ENCODE peak calls at places on chromosomes 2 and 18, in five cellular contexts. One of them, this sample, is unnamed.

GRCh38 chr2:238239552-238239871 is 326 bp downstream of the HES6 start:
- DNase-seq in endothelial cell: peak; percentile 38
- DNase-seq in cerebellum: no peak
- DNase-seq in mesenchymal stem cell: peak; percentile 51
- DNase-seq in Right ventricle myocardium superior: no peak
- DNase-seq in this sample: no peak

GRCh38 chr18:57771626-57772025 is 31.5 kb downstream of the ATP8B1 start:
- DNase-seq in endothelial cell: no peak
- DNase-seq in cerebellum: no peak
- DNase-seq in mesenchymal stem cell: no peak
- DNase-seq in Right ventricle myocardium superior: no peak
- DNase-seq in this sample: no peak

GRCh38 chr18:36688020-36688965 is 140.5 kb downstream of the TPGS2 start:
- DNase-seq in endothelial cell: peak; percentile 78
- DNase-seq in cerebellum: peak; percentile 33
- DNase-seq in mesenchymal stem cell: peak; percentile 65
- DNase-seq in Right ventricle myocardium superior: no peak
- DNase-seq in this sample: no peak

GRCh38 chr2:75021672-75022071 is 63.2 kb downstream of the POLE4 start:
- DNase-seq in endothelial cell: no peak
- DNase-seq in cerebellum: no peak
- DNase-seq in mesenchymal stem cell: peak; percentile 50
- DNase-seq in Right ventricle myocardium superior: no peak
- DNase-seq in this sample: no peak

GRCh38 chr2:53173126-53173525 is 594.5 kb upstream of the CHAC2 start:
- DNase-seq in endothelial cell: no peak
- DNase-seq in cerebellum: no peak
- DNase-seq in mesenchymal stem cell: no peak
- DNase-seq in Right ventricle myocardium superior: no peak
- DNase-seq in this sample: no peak

GRCh38 chr2:23073041-23073440 is 311.9 kb upstream of the KLHL29 start:
- DNase-seq in endothelial cell: no peak
- DNase-seq in cerebellum: no peak
- DNase-seq in mesenchymal stem cell: no peak
- DNase-seq in Right ventricle myocardium superior: no peak
- DNase-seq in this sample: no peak

GRCh38 chr2:62724886-62725711 is 19.6 kb downstream of the EHBP1 start:
- DNase-seq in endothelial cell: peak; percentile 22
- DNase-seq in cerebellum: no peak
- DNase-seq in mesenchymal stem cell: no peak
- DNase-seq in Right ventricle myocardium superior: peak; percentile 42
- DNase-seq in this sample: no peak

GRCh38 chr2:234165421-234165820 is 114.9 kb downstream of the SPP2 start:
- DNase-seq in endothelial cell: no peak
- DNase-seq in cerebellum: no peak
- DNase-seq in mesenchymal stem cell: peak; percentile 24
- DNase-seq in Right ventricle myocardium superior: no peak
- DNase-seq in this sample: no peak

GRCh38 chr18:40925071-40925541 is 1029.9 kb upstream of the PIK3C3 start:
- DNase-seq in endothelial cell: no peak
- DNase-seq in cerebellum: no peak
- DNase-seq in mesenchymal stem cell: no peak
- DNase-seq in Right ventricle myocardium superior: no peak
- DNase-seq in this sample: no peak

GRCh38 chr2:27860111-27860510 is 30.1 kb downstream of the RBKS start:
- DNase-seq in endothelial cell: no peak
- DNase-seq in cerebellum: no peak
- DNase-seq in mesenchymal stem cell: peak; percentile 73
- DNase-seq in Right ventricle myocardium superior: no peak
- DNase-seq in this sample: no peak

This sample was measured in gastrocnemius medialis.